ENCODE peak calls at places on chromosomes 4 and X, in four cellular contexts. Z is globus pallidus; V is LoVo; G is activated CD8-positive, alpha-beta memory T cell treated with anti-CD3 and anti-CD28 coated beads for 48 hours. I is an unnamed sample.

GRCh38 chr4:21205821-21206531 is 505.7 kb downstream of the PACRGL start:
- DNase-seq in Z (no peak), G (no peak), V (no peak), I (no peak)

GRCh38 chr4:182705389-182705788 is 211.8 kb downstream of the DCTD start:
- DNase-seq in V (no peak), G (no peak), Z (no peak), I (no peak)

GRCh38 chr4:38691251-38692008 is 27.4 kb downstream of the KLF3 start:
- DNase-seq in G (no peak), Z (no peak), V (no peak), I (no peak)

GRCh38 chr4:62531250-62531649 is 1331.1 kb downstream of the ADGRL3 start:
- DNase-seq in V (no peak), Z (no peak), G (no peak), I (no peak)

GRCh38 chr4:10082047-10082446 is 34.6 kb downstream of the WDR1 start:
- DNase-seq in G (no peak), V (no peak), Z (no peak), I (peak; percentile 74)

GRCh38 chr4:102386966-102387365 is 41.7 kb upstream of the SLC39A8 start:
- DNase-seq in Z (no peak), G (no peak), V (no peak), I (no peak)

GRCh38 chr4:92791876-92792490 is 488.2 kb downstream of the GRID2 start:
- DNase-seq in G (no peak), Z (peak; percentile 2), V (no peak), I (no peak)

GRCh38 chrX:87941841-87942240 is 424.2 kb downstream of the KLHL4 start:
- DNase-seq in V (no peak), G (no peak), Z (no peak), I (no peak)

GRCh38 chrX:86914569-86914968 is 603.0 kb upstream of the KLHL4 start:
- DNase-seq in G (no peak), V (no peak), Z (no peak), I (no peak)

GRCh38 chr4:172650758-172651495 is 517.7 kb upstream of the GALNT7 start:
- DNase-seq in G (no peak), Z (no peak), V (peak; percentile 16), I (no peak)

GRCh38 chrX:42515939-42516338 is 262.0 kb downstream of the PPP1R2C start:
- DNase-seq in Z (no peak), V (no peak), G (no peak), I (no peak)

GRCh38 chrX:8591526-8591925 is 126.9 kb downstream of the VCX3B start:
- DNase-seq in Z (no peak), G (no peak), V (no peak), I (no peak)

I was measured in lower leg skin.